ENCODE peak calls at places on chromosomes 11 and 22, in four cellular contexts. X is endothelial cell of umbilical vein, P is K562, T is HepG2. Q is an unnamed sample.
A peak's percentile ranks its signal among the peaks of the same experiment; 100 is the strongest.

GRCh38 chr11:128367573-128367972 is 219.8 kb downstream of the ETS1 start:
- DNase-seq in X (no peak), P (no peak), T (no peak), Q (peak; percentile 41)

GRCh38 chr22:42577623-42578240 is 24.0 kb downstream of the SERHL2 start:
- DNase-seq in X (no peak), P (no peak), T (no peak), Q (no peak)

GRCh38 chr11:33808228-33808828 is 34.0 kb upstream of the FBXO3 start:
- DNase-seq in X (peak; percentile 83), P (peak; percentile 79), T (peak; percentile 63), Q (peak; percentile 37)

GRCh38 chr11:68449951-68450350 is 10.6 kb upstream of the PPP6R3 start:
- DNase-seq in X (no peak), P (no peak), T (no peak), Q (no peak)

GRCh38 chr11:3218483-3219280 is at the start of gene MRGPRG:
- DNase-seq in X (no peak), P (no peak), T (no peak), Q (no peak)

GRCh38 chr11:110130642-110131238 is 37.5 kb downstream of the ZC3H12C start:
- DNase-seq in X (peak; percentile 62), P (no peak), T (no peak), Q (no peak)

GRCh38 chr22:17243524-17243923 is 24.3 kb upstream of the ADA2 start:
- DNase-seq in X (no peak), P (no peak), T (no peak), Q (peak; percentile 84)

GRCh38 chr11:95144313-95145235 is 54.9 kb downstream of the ENDOD1 start:
- DNase-seq in X (peak; percentile 42), P (peak; percentile 32), T (no peak), Q (no peak)

GRCh38 chr22:49827853-49828598 is at the start of gene BRD1:
- DNase-seq in X (peak; percentile 47), P (no peak), T (no peak), Q (no peak)

GRCh38 chr11:121829159-121829643 is 286.8 kb downstream of the BLID start:
- DNase-seq in X (peak; percentile 87), P (no peak), T (no peak), Q (no peak)

GRCh38 chr11:71244116-71244815 is 8.1 kb downstream of the SHANK2 start:
- DNase-seq in X (no peak), P (no peak), T (no peak), Q (no peak)

GRCh38 chr11:22192642-22193347 is at the start of gene ANO5:
- DNase-seq in X (peak; percentile 20), P (peak; percentile 44), T (no peak), Q (no peak)

GRCh38 chr22:48139776-48140175 is 1377.3 kb downstream of the TBC1D22A start:
- DNase-seq in X (no peak), P (no peak), T (no peak), Q (no peak)

GRCh38 chr11:96167787-96168186 is 175.2 kb downstream of the MAML2 start:
- DNase-seq in X (no peak), P (no peak), T (no peak), Q (no peak)

GRCh38 chr22:19519041-19519926 is 4.9 kb downstream of the CLDN5 start:
- DNase-seq in X (no peak), P (no peak), T (no peak), Q (no peak)

GRCh38 chr22:27834364-27835185 is 33.0 kb upstream of the MN1 start:
- DNase-seq in X (no peak), P (no peak), T (no peak), Q (no peak)

GRCh38 chr11:11263238-11264030 is 89.6 kb downstream of the CSNK2A3 start:
- DNase-seq in X (no peak), P (no peak), T (no peak), Q (no peak)

GRCh38 chr11:115153135-115153534 is 351.1 kb downstream of the CADM1 start:
- DNase-seq in X (no peak), P (no peak), T (no peak), Q (no peak)

GRCh38 chr11:96306933-96307747 is 35.9 kb downstream of the MAML2 start:
- DNase-seq in X (peak; percentile 99), P (peak; percentile 26), T (peak; percentile 81), Q (no peak)

GRCh38 chr11:84720706-84721402 is 906.3 kb downstream of the DLG2 start:
- DNase-seq in X (no peak), P (no peak), T (no peak), Q (no peak)

GRCh38 chr11:64238999-64239398 is 1.9 kb upstream of the FKBP2 start:
- DNase-seq in X (no peak), P (no peak), T (no peak), Q (no peak)

GRCh38 chr11:834371-835316 is 1.9 kb downstream of the CD151 start:
- DNase-seq in X (peak; percentile 93), P (no peak), T (no peak), Q (no peak)

GRCh38 chr22:33028191-33028700 is 29.9 kb downstream of the SYN3 start:
- DNase-seq in X (no peak), P (no peak), T (no peak), Q (no peak)

GRCh38 chr11:7019500-7020182 is 505 bp downstream of the ZNF214 start:
- DNase-seq in X (no peak), P (no peak), T (no peak), Q (no peak)

GRCh38 chr11:46918778-46919513 is 596 bp upstream of the LRP4 start:
- DNase-seq in X (no peak), P (no peak), T (no peak), Q (no peak)

GRCh38 chr22:42794551-42795510 is 62.2 kb downstream of the ARFGAP3 start:
- DNase-seq in X (no peak), P (no peak), T (peak; percentile 31), Q (no peak)

GRCh38 chr11:66112041-66112491 is 42.0 kb downstream of the PACS1 start:
- DNase-seq in X (no peak), P (no peak), T (no peak), Q (no peak)

GRCh38 chr11:66111158-66111557 is 41.1 kb downstream of the PACS1 start:
- DNase-seq in X (no peak), P (no peak), T (no peak), Q (no peak)

GRCh38 chr11:66115638-66116410 is 45.8 kb downstream of the PACS1 start:
- DNase-seq in X (peak; percentile 55), P (no peak), T (peak; percentile 46), Q (peak; percentile 92)

GRCh38 chr11:66112640-66113098 is 42.6 kb downstream of the PACS1 start:
- DNase-seq in X (peak; percentile 87), P (no peak), T (no peak), Q (no peak)

DNA sequence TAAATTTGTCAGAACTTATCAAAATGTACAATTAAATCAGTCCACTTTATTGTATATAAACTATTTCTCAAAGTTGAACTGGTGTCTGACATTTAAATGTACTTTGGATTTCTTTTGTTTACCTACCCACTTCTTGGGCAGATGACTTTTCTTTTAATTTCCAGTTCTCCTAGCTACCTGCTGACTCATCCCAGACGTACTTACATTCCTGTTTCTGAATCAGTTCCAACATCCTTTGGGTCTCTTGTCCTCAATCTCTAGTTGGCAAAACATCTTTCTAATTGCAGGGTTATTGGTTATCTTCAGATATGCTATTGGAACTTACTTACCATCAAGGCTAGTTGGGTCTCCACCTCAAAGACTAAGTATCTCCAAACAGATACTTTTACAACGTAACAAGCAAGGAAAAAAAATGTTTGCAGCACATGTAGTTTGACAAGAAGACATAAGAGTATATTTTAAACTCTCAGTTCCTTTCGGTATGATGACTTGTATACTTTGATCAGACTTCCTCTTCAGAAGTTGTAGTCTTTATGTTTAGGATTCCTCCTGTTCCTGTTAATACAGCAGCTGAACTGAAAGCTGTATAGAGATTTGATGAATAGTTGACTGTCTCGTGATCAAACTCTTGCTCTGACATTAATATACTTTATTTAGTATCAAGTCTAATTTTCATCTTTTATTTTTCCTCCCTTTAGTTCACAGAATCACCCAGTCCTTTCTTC is 43.2 kb downstream of the PACS1 start:
- DNase-seq in X (peak; percentile 67), P (no peak), T (peak; percentile 53), Q (no peak)
- H3K4me1 ChIP-seq in X (peaks cover 47% of the 10 kb centered on the region), P (peaks cover 18% of the 10 kb centered on the region), T (peaks cover 66% of the 10 kb centered on the region), Q (peaks cover 72% of the 10 kb centered on the region)

GRCh38 chr22:30832407-30832987 is 136.1 kb downstream of the MORC2 start:
- DNase-seq in X (no peak), P (no peak), T (no peak), Q (no peak)

GRCh38 chr22:30830907-30831306 is 136.2 kb downstream of the OSBP2 start:
- DNase-seq in X (peak; percentile 92), P (no peak), T (no peak), Q (no peak)

GRCh38 chr22:30828187-30829155 is 133.8 kb downstream of the OSBP2 start:
- DNase-seq in X (no peak), P (no peak), T (no peak), Q (no peak)

GRCh38 chr22:30827646-30828045 is 133.0 kb downstream of the OSBP2 start:
- DNase-seq in X (no peak), P (no peak), T (no peak), Q (no peak)

GRCh38 chr22:30829901-30830550 is 135.4 kb downstream of the OSBP2 start:
- DNase-seq in X (peak; percentile 63), P (no peak), T (no peak), Q (no peak)
- TF ChIP-seq MYC in X (no peak), P (no peak), T (no peak), Q (no peak)

GRCh38 chr11:124327775-124328174 is 7.8 kb upstream of the OR8D2 start:
- DNase-seq in X (no peak), P (no peak), T (no peak), Q (no peak)

GRCh38 chr11:124331873-124332272 is 11.9 kb upstream of the OR8D2 start:
- DNase-seq in X (no peak), P (no peak), T (no peak), Q (no peak)

DNA sequence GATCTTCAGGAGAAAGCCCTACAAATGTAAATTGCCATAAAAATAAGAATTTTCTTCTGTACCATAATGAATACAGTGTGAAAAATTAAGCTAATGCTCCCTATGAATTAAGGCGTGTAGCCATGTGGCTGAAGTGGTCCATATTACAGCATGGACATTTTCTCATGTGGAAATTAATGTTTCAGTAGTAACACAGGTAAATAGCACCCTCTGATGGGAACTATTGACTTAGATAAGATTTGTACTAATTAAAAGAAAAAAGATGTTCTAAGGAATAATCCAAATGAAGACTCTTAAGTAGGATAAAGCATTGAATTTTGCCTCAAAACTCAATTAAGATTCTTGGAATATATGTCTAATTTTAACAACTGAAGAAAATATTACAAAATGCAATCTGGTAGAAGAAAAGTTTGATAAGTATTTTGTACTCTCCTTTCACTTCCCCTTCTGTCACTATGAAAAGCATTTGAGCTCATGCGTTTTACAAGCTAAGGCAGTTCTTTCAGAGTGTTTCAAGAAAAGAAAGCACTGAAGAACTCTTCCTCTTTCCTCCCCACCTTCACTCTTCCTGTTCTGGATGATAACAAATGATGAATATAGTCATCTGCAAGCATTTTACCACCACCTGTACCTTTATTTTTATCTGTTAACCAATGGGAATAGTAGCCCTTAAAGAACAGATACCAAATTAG is 9.9 kb upstream of the OR8D2 start:
- DNase-seq in X (peak; percentile 20), P (no peak), T (no peak), Q (peak; percentile 27)
- H2AFZ ChIP-seq in X (no peak overlapping the region), P (no peak overlapping the region), T (no peak overlapping the region), Q (no peak overlapping the region)

GRCh38 chr22:44023404-44024287 is 456 bp upstream of the PARVB start:
- DNase-seq in X (peak; percentile 51), P (peak; percentile 83), T (no peak), Q (no peak)
- H3K4me1 ChIP-seq in X (peaks cover 60% of the 10 kb centered on the region), P (peaks cover 28% of the 10 kb centered on the region), T (peaks cover 5% of the 10 kb centered on the region), Q (peaks cover 11% of the 10 kb centered on the region)

DNA sequence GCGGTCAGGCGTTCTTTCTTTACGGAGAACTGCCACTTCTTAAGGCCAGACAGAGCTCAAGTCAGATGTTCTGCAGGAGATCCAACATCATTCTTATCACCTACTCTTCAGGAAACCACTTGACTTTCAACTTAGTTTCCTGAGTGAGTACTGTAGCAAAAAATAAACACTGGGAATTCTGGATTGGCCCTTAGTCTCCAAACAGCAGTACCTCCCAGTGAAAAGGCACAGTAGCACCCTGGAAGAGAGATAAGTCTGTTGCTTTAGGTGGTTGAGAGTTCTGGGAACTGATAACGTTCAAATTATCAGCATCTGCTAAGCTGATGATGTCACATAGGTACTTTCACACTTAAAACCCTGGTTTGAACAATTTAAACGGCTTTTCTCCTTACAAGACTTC is 971.8 kb upstream of the TENM4 start:
- DNase-seq in X (no peak), P (no peak), T (no peak), Q (no peak)
- TF ChIP-seq MYC in X (no peak), P (no peak), T (no peak), Q (no peak)

Q was measured in GM12878.